ENCODE peak calls at places on chromosomes 13 and 19, in six cellular contexts. One of them, this sample, is unnamed.

GRCh38 chr13:57634829-57635165 is 3.3 kb downstream of the PCDH17 start:
- DNase-seq in esophagus squamous epithelium: no peak
- DNase-seq in brain microvascular endothelial cell: no peak
- DNase-seq in thoracic aorta: no peak
- DNase-seq in MCF 10A: no peak
- DNase-seq in WTC11: peak
- DNase-seq in this sample: no peak

GRCh38 chr13:109145631-109146030 is 516.2 kb downstream of the MYO16 start:
- DNase-seq in thoracic aorta: no peak
- DNase-seq in brain microvascular endothelial cell: peak
- DNase-seq in MCF 10A: peak
- DNase-seq in WTC11: no peak
- DNase-seq in esophagus squamous epithelium: no peak
- DNase-seq in this sample: peak

GRCh38 chr13:99464441-99464949 is 36.8 kb upstream of the TM9SF2 start:
- DNase-seq in esophagus squamous epithelium: no peak
- DNase-seq in brain microvascular endothelial cell: no peak
- DNase-seq in thoracic aorta: no peak
- DNase-seq in MCF 10A: no peak
- DNase-seq in WTC11: no peak
- DNase-seq in this sample: peak

GRCh38 chr13:98591721-98592352 is 14.9 kb upstream of the STK24 start:
- DNase-seq in thoracic aorta: no peak
- DNase-seq in MCF 10A: no peak
- DNase-seq in brain microvascular endothelial cell: no peak
- DNase-seq in esophagus squamous epithelium: no peak
- DNase-seq in WTC11: no peak
- DNase-seq in this sample: no peak

GRCh38 chr19:7895565-7895964 is 7.3 kb downstream of the LRRC8E start:
- DNase-seq in brain microvascular endothelial cell: no peak
- DNase-seq in WTC11: no peak
- DNase-seq in MCF 10A: no peak
- DNase-seq in esophagus squamous epithelium: no peak
- DNase-seq in thoracic aorta: no peak
- DNase-seq in this sample: no peak

GRCh38 chr19:58562126-58563033 is 4.0 kb upstream of the UBE2M start:
- DNase-seq in MCF 10A: no peak
- DNase-seq in brain microvascular endothelial cell: no peak
- DNase-seq in WTC11: peak
- DNase-seq in esophagus squamous epithelium: no peak
- DNase-seq in thoracic aorta: no peak
- DNase-seq in this sample: no peak

GRCh38 chr13:20441879-20442278 is 83.8 kb downstream of the CRYL1 start:
- DNase-seq in esophagus squamous epithelium: no peak
- DNase-seq in MCF 10A: no peak
- DNase-seq in thoracic aorta: no peak
- DNase-seq in brain microvascular endothelial cell: no peak
- DNase-seq in WTC11: no peak
- DNase-seq in this sample: no peak

GRCh38 chr19:46890423-46891170 is 29.8 kb downstream of the ARHGAP35 start:
- DNase-seq in MCF 10A: peak
- DNase-seq in esophagus squamous epithelium: no peak
- DNase-seq in brain microvascular endothelial cell: peak
- DNase-seq in thoracic aorta: no peak
- DNase-seq in WTC11: no peak
- DNase-seq in this sample: no peak

GRCh38 chr19:7744871-7745270 is 2.5 kb downstream of the CD209 start:
- DNase-seq in WTC11: no peak
- DNase-seq in esophagus squamous epithelium: no peak
- DNase-seq in thoracic aorta: no peak
- DNase-seq in brain microvascular endothelial cell: no peak
- DNase-seq in MCF 10A: no peak
- DNase-seq in this sample: no peak

GRCh38 chr13:70338608-70339007 is 230.4 kb upstream of the KLHL1 start:
- DNase-seq in thoracic aorta: no peak
- DNase-seq in esophagus squamous epithelium: no peak
- DNase-seq in MCF 10A: no peak
- DNase-seq in brain microvascular endothelial cell: no peak
- DNase-seq in WTC11: no peak
- DNase-seq in this sample: no peak

GRCh38 chr13:70333752-70334151 is 225.5 kb upstream of the KLHL1 start:
- DNase-seq in MCF 10A: no peak
- DNase-seq in thoracic aorta: no peak
- DNase-seq in esophagus squamous epithelium: no peak
- DNase-seq in brain microvascular endothelial cell: no peak
- DNase-seq in WTC11: no peak
- DNase-seq in this sample: no peak

GRCh38 chr13:70339738-70340137 is 231.5 kb upstream of the KLHL1 start:
- DNase-seq in thoracic aorta: no peak
- DNase-seq in MCF 10A: peak
- DNase-seq in brain microvascular endothelial cell: peak
- DNase-seq in WTC11: peak
- DNase-seq in esophagus squamous epithelium: no peak
- DNase-seq in this sample: no peak
- TF ChIP-seq CTCF in thoracic aorta: no peak
- TF ChIP-seq CTCF in MCF 10A: peak
- TF ChIP-seq CTCF in brain microvascular endothelial cell: peak
- TF ChIP-seq CTCF in WTC11: peak
- TF ChIP-seq CTCF in esophagus squamous epithelium: peak
- TF ChIP-seq CTCF in this sample: peak

DNA sequence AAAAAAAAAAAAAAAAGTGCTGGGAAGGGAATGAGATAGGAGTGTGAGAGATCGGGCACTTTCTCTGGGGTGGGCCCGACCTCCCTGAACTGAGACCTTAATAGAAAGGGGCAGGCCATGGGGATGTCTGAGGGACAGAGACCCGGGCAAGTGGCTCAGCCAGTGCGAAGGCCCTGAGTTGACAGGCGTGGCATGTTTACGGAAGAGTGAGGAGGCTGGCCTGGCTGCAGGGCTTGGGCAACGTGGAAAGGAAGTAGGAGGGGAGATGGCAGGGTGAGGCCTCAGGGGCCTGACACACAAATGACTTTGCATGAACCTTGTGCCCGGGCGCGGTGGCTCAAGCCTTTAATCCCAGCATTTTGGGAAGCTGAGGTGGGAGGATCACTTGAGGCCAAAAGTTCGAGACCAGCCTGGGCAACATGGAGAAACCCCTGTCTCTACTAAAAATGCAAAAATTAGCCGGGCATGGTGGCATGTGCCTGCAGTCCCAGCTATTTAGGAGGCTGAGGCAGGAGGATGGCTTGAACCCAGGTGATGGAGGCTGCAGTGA is 13.9 kb downstream of the FCHO1 start:
- DNase-seq in WTC11: no peak
- DNase-seq in brain microvascular endothelial cell: no peak
- DNase-seq in thoracic aorta: no peak
- DNase-seq in MCF 10A: peak
- DNase-seq in esophagus squamous epithelium: no peak
- DNase-seq in this sample: no peak
- TF ChIP-seq CTCF in WTC11: no peak
- TF ChIP-seq CTCF in brain microvascular endothelial cell: no peak
- TF ChIP-seq CTCF in thoracic aorta: no peak
- TF ChIP-seq CTCF in MCF 10A: no peak
- TF ChIP-seq CTCF in esophagus squamous epithelium: no peak
- TF ChIP-seq CTCF in this sample: no peak

DNA sequence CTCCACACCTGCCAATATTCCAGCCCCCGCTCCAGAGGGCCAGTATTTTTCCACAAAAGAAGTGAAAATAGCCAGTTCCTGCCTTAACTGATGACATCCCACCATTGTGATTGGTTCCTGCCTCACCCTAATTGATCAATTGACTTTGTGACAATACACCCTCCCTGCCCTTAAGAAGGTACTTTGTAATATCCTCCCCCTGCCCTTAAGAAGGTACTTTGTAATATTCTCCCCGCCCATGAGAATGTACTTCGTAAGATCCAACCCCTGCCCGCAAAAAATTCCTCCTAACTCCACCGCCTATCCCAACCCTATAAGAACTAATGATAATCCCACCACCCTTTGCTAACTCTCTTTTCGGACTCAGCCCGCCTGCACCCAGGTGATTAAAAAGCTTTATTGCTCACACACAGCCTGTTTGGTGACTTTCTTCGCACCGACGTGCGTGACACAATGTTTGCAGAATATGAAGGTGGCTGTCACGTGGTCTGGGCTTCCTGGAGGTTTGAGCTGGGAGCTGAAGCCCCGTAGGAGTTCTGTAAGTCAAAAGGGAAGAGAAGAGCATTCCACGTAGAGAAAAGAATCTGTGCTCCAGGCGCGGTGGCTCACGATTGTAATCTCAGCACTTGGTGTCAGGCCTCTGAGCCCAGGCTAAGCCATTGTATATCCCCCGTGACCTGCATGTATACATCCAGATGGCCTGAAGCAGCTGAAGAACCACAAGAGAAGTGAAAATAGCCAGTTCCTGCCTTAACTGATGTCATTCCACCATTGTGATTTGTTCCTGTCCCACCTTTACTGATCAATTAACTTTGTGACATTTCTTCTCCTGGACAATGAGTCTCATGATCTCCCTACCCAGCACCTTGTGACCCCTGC is 6.2 kb upstream of the FUT3 start:
- DNase-seq in WTC11: no peak
- DNase-seq in brain microvascular endothelial cell: no peak
- DNase-seq in esophagus squamous epithelium: no peak
- DNase-seq in MCF 10A: no peak
- DNase-seq in thoracic aorta: no peak
- DNase-seq in this sample: no peak
- TF ChIP-seq CTCF in WTC11: no peak
- TF ChIP-seq CTCF in brain microvascular endothelial cell: no peak
- TF ChIP-seq CTCF in esophagus squamous epithelium: no peak
- TF ChIP-seq CTCF in MCF 10A: no peak
- TF ChIP-seq CTCF in thoracic aorta: no peak
- TF ChIP-seq CTCF in this sample: no peak

GRCh38 chr13:96519380-96519779 is 429.5 kb downstream of the HS6ST3 start:
- DNase-seq in MCF 10A: peak
- DNase-seq in thoracic aorta: no peak
- DNase-seq in esophagus squamous epithelium: no peak
- DNase-seq in WTC11: no peak
- DNase-seq in brain microvascular endothelial cell: no peak
- DNase-seq in this sample: no peak
- TF ChIP-seq CTCF in MCF 10A: no peak
- TF ChIP-seq CTCF in thoracic aorta: no peak
- TF ChIP-seq CTCF in esophagus squamous epithelium: no peak
- TF ChIP-seq CTCF in WTC11: no peak
- TF ChIP-seq CTCF in brain microvascular endothelial cell: no peak
- TF ChIP-seq CTCF in this sample: no peak

DNA sequence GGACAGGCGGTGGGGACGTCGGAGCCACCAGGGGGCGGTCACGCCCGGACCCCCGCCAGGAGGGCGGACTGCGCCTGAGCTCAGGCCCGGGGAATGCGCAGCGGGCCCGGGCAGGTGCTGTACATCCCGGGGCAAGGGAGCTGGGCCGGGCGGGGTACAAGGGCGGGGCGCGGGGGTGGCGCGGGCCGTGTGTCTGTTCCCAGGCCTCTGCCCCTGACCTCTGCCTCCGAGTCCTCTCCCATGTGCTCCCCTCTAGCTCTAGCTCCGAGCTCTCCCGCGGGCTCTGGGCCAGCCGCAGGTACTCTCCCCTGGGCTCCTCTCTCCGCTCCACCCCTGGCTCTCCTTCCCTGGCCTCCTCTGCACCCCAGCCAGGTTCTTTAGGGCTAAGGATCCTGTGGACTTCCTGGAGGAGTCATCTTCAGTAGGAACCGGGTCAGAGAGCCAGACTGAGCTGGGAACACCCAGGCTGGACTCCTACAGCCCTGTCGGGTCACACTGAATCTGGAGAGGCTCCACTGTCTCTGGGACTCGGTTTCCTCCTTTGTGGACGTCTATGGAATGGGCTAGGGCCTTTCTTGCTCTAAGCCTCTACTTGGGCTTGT is 2.3 kb downstream of the PPP1R13L start:
- DNase-seq in WTC11: peak
- DNase-seq in esophagus squamous epithelium: no peak
- DNase-seq in thoracic aorta: no peak
- DNase-seq in brain microvascular endothelial cell: peak
- DNase-seq in MCF 10A: peak
- DNase-seq in this sample: peak
- TF ChIP-seq CTCF in WTC11: peak
- TF ChIP-seq CTCF in esophagus squamous epithelium: peak
- TF ChIP-seq CTCF in thoracic aorta: peak
- TF ChIP-seq CTCF in brain microvascular endothelial cell: peak
- TF ChIP-seq CTCF in MCF 10A: no peak
- TF ChIP-seq CTCF in this sample: peak

This sample was measured in GM10248.